ENCODE peak calls at places on chromosome 19, in five cellular contexts. Z is lower lobe of right lung, N is adipocyte, H is body of pancreas, U is uterus. E is an unnamed sample.

GRCh38 chr19:679418-680286 is 3.5 kb downstream of the FSTL3 start:
- DNase-seq in Z (peak), N (peak), H (peak), U (peak), E (peak)

GRCh38 chr19:39277598-39277997 is 9.4 kb downstream of the IFNL2 start:
- DNase-seq in Z (no peak), N (no peak), H (no peak), U (no peak), E (no peak)

GRCh38 chr19:56108447-56109195 is 12.5 kb downstream of the ZNF787 start:
- DNase-seq in Z (peak), N (peak), H (peak), U (peak), E (peak)

GRCh38 chr19:2061936-2062729 is 11.1 kb upstream of the MKNK2 start:
- DNase-seq in Z (no peak), N (no peak), H (no peak), U (peak), E (no peak)

GRCh38 chr19:52987221-52987620 is 24.5 kb upstream of the ZNF816 start:
- DNase-seq in Z (no peak), N (no peak), H (no peak), U (no peak), E (no peak)

GRCh38 chr19:46624958-46625661 is at the start of gene PTGIR:
- DNase-seq in Z (no peak), N (peak), H (no peak), U (peak), E (peak)

GRCh38 chr19:1851581-1852293 is 3.5 kb upstream of the REXO1 start:
- DNase-seq in Z (no peak), N (no peak), H (no peak), U (no peak), E (no peak)

GRCh38 chr19:39093761-39094160 is 9.6 kb downstream of the ACP7 start:
- DNase-seq in Z (no peak), N (peak), H (no peak), U (no peak), E (peak)

GRCh38 chr19:48053856-48054255 is 10.0 kb upstream of the CABP5 start:
- DNase-seq in Z (no peak), N (no peak), H (no peak), U (no peak), E (no peak)

GRCh38 chr19:5406816-5407215 is 48.4 kb upstream of the ZNRF4 start:
- DNase-seq in Z (no peak), N (no peak), H (no peak), U (no peak), E (no peak)

GRCh38 chr19:35015576-35016351 is 14.5 kb upstream of the SCN1B start:
- DNase-seq in Z (no peak), N (no peak), H (no peak), U (no peak), E (peak)

GRCh38 chr19:1000591-1001537 is 645 bp downstream of the GRIN3B start:
- DNase-seq in Z (no peak), N (no peak), H (no peak), U (no peak), E (no peak)

DNA sequence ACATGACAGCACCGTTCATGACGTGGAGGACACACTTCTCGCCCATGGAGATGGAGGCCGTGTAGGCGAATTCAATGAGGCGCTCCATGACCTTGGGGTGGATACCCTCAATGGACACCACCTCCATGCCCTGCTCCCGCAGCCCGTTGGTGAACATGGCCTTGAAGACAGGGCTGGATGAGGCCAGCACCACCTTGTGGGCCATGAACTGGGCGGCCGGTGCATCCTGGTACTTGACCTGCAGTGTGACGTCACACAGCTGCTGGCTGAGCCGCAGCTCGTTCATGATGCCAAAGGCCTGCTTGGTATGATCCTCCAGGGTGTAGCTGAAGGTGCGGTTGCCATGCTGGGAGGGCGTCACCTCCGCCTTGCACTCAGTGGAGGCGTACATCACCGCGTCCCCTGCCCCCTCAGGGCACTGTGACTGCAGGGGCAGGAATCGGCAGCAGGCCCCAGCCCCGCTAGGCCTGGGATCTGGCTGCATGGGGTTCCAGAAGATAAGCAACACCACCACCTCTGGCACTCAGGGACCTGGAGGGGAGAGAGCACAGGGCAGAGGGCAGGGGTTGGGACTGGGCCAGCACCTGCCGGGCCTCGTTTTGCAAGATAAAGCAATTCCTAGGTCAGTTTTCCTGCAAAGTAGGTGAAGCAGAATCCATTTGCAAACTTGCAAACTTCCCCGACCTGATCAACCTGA is 3.5 kb downstream of the KEAP1 start:
- DNase-seq in Z (no peak), N (no peak), H (no peak), U (no peak), E (no peak)
- H3K4me3 ChIP-seq in Z (no peak), N (no peak), H (no peak), U (no peak), E (no peak)

DNA sequence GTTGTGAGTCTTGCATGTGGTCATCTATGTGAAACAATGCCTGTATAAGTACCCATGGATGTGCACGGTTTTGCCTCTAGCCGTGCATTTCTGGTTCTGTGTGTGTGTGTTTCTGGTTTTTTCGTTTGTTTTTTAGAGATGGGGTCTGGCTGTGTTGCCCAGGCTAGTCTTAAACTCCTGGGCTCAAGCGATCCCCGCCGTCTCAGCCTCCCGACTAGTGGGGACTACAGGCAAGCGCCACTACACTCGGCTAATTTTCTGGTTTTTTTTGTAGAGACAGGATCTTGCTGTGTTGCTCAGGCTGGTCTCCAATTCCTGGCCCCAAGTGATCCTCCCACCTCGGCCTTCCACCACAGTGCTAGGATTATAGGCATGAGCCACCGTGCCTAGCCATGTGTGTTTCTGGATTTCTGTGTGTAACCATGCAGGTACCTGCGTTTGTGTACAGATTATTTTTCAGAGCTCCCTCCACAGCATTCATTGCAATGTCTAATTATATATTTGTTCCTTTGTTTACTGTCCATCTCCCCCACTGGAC is 15.9 kb upstream of the FOSB start:
- DNase-seq in Z (no peak), N (no peak), H (no peak), U (no peak), E (no peak)
- H3K4me3 ChIP-seq in Z (no peak), N (peak), H (no peak), U (no peak), E (peak)

DNA sequence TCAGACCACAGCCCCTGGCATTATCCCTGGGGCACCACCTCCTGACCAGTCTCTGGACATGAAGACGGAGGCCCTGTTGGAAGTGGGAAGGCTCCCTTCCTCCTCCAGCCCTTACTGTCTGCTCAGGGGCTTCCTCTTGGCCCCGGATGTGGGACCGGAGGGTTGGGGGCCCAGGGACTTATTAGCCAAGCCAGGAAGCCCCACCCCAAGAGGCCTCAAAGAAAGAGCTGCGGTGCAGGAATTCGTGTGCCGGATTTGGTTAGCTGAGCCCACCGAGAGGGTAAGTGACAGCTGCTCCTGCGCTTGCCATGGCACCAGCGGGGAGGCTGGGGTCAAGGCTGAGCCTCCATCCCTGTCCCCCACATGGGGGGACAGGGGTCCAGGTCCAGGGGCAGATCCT is at the start of gene RETN:
- DNase-seq in Z (no peak), N (no peak), H (no peak), U (no peak), E (no peak)
- H3K4me3 ChIP-seq in Z (peak), N (no peak), H (no peak), U (no peak), E (no peak)

GRCh38 chr19:33193269-33193863 is 764 bp upstream of the LRP3 start:
- DNase-seq in Z (peak), N (no peak), H (no peak), U (no peak), E (no peak)
- H3K4me3 ChIP-seq in Z (peak), N (peak), H (no peak), U (no peak), E (no peak)

GRCh38 chr19:58038688-58039204 is 4.9 kb downstream of the ZSCAN1 start:
- DNase-seq in Z (no peak), N (peak), H (no peak), U (no peak), E (no peak)

GRCh38 chr19:58035863-58036262 is 2.0 kb downstream of the ZSCAN1 start:
- DNase-seq in Z (no peak), N (no peak), H (no peak), U (no peak), E (no peak)

GRCh38 chr19:58037927-58038687 is 4.3 kb downstream of the ZSCAN1 start:
- DNase-seq in Z (no peak), N (no peak), H (peak), U (no peak), E (no peak)

GRCh38 chr19:58034476-58034790 is 608 bp downstream of the ZSCAN1 start:
- DNase-seq in Z (no peak), N (no peak), H (no peak), U (no peak), E (no peak)

DNA sequence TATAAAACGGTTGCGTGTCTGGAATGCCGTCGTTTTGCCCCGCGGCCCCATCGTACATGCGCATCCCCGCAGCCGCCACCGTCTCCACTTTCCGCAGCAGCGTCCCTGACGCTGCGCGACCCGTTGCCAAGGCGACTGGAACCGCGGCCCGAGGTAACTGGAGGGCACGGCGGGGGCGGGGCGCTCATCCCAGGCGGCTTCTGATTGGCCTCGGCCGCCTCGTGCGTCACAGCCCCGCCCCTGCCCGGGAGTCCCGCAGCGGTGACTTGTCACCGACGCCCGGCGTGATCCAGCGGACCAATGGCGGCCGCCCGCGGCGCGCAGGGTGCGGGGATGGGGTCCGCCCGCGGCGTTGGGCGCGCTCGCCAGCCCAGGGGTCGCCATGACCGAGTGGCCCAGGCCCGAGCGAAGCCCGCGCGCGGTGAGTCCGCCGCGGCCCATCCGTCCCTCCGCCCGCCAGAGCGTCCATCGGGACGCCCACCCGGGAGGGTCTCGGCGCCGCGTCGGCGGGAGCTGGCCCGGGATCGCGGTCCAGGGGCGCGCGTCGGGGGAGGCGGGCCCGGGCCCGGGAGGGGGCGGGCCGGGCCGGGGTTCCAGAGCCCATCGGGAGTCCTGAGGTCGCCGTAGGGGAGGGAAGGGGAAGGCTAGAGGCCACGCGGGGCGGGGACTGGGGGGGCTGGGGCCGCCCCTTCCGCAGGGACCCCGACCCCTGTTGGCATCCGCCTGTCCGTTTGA is at the start of gene ZSCAN1:
- DNase-seq in Z (peak), N (peak), H (peak), U (peak), E (peak)
- H3K4me3 ChIP-seq in Z (peak), N (peak), H (no peak), U (peak), E (peak)

GRCh38 chr19:49802836-49803528 is 10.1 kb downstream of the FUZ start:
- DNase-seq in Z (no peak), N (no peak), H (no peak), U (peak), E (no peak)
- H3K4me3 ChIP-seq in Z (no peak), N (no peak), H (no peak), U (no peak), E (no peak)

GRCh38 chr19:18611327-18612050 is 1.2 kb upstream of the TMEM59L start:
- DNase-seq in Z (no peak), N (no peak), H (no peak), U (no peak), E (no peak)

GRCh38 chr19:18610556-18611326 is 1.9 kb upstream of the TMEM59L start:
- DNase-seq in Z (no peak), N (no peak), H (no peak), U (no peak), E (no peak)

GRCh38 chr19:18609717-18610051 is 3.0 kb upstream of the TMEM59L start:
- DNase-seq in Z (no peak), N (no peak), H (no peak), U (no peak), E (no peak)

GRCh38 chr19:18608805-18609716 is 2.5 kb upstream of the CRLF1 start:
- DNase-seq in Z (no peak), N (no peak), H (no peak), U (no peak), E (no peak)

GRCh38 chr19:18610245-18610555 is 2.5 kb upstream of the TMEM59L start:
- DNase-seq in Z (no peak), N (no peak), H (no peak), U (no peak), E (no peak)
- H3K4me3 ChIP-seq in Z (no peak), N (no peak), H (no peak), U (no peak), E (no peak)

GRCh38 chr19:9881720-9882119 is 46.6 kb downstream of the PIN1 start:
- DNase-seq in Z (no peak), N (no peak), H (no peak), U (no peak), E (no peak)

GRCh38 chr19:9872618-9873242 is 37.6 kb downstream of the PIN1 start:
- DNase-seq in Z (no peak), N (no peak), H (no peak), U (no peak), E (no peak)

GRCh38 chr19:9875796-9876195 is 40.7 kb downstream of the PIN1 start:
- DNase-seq in Z (no peak), N (no peak), H (no peak), U (no peak), E (no peak)

GRCh38 chr19:9878511-9879196 is 43.5 kb downstream of the PIN1 start:
- DNase-seq in Z (no peak), N (no peak), H (no peak), U (no peak), E (no peak)

GRCh38 chr19:9877775-9878510 is 42.8 kb downstream of the PIN1 start:
- DNase-seq in Z (no peak), N (peak), H (no peak), U (no peak), E (peak)
- H3K4me3 ChIP-seq in Z (no peak), N (no peak), H (no peak), U (no peak), E (no peak)

DNA sequence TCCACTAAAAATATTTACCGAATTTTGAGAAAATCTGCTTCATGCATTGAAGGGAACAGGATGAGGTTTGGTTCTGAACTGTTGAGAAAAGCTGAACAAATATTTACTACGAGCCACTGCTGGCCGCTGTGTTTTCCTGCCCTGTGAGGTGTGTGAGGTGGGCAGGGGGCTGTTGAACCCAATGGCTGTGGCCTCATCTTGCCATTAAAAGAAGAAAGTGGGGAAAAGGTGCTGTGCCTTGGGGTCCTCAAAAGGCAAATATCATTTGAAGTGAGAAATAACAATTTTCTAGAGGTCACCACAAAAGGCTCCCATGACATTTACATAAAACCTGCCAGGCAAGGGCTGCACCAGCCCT is 44.7 kb downstream of the KLF2 start:
- DNase-seq in Z (no peak), N (no peak), H (no peak), U (no peak), E (no peak)
- H3K4me3 ChIP-seq in Z (no peak), N (no peak), H (no peak), U (no peak), E (no peak)